ENCODE peak calls at places on chromosomes 4 and X, in eight cellular contexts. E, S, D, T, G, J, P and B are unnamed samples.

GRCh38 chr4:173505924-173506779 is 23.9 kb downstream of the HAND2 start:
- DNase-seq in J (peak; percentile 61), T (peak; percentile 57), D (no peak), S (peak; percentile 81), G (peak; percentile 35), E (no peak), P (peak; percentile 31), B (no peak)

GRCh38 chrX:3950373-3950772 is 236.9 kb upstream of the PRKX start:
- DNase-seq in G (no peak), D (no peak), E (no peak), P (no peak), T (no peak), J (no peak), S (no peak), B (no peak)

GRCh38 chrX:70998402-70999027 is 67.6 kb upstream of the SLC7A3 start:
- DNase-seq in G (no peak), T (peak; percentile 33), J (peak; percentile 7), D (no peak), S (no peak), P (no peak), E (no peak), B (no peak)

GRCh38 chrX:22087158-22087557 is 55.0 kb downstream of the PHEX start:
- DNase-seq in E (no peak), D (no peak), S (no peak), J (no peak), P (no peak), T (no peak), G (no peak), B (no peak)

GRCh38 chr4:70759126-70759525 is 37.4 kb downstream of the RUFY3 start:
- DNase-seq in S (no peak), J (no peak), G (no peak), D (no peak), T (peak; percentile 20), E (no peak), P (no peak), B (no peak)

GRCh38 chrX:119828446-119828845 is 24.3 kb downstream of the UPF3B start:
- DNase-seq in D (no peak), P (no peak), S (no peak), E (no peak), T (no peak), G (no peak), J (no peak), B (no peak)

GRCh38 chrX:112941209-112941788 is 100.7 kb upstream of the AMOT start:
- DNase-seq in D (no peak), T (no peak), E (no peak), S (no peak), J (no peak), G (no peak), P (no peak), B (no peak)

GRCh38 chr4:38782452-38783108 is at the start of gene TLR10:
- DNase-seq in J (peak; percentile 39), E (peak; percentile 16), S (no peak), P (peak; percentile 25), G (no peak), T (peak; percentile 58), D (peak; percentile 11), B (no peak)

GRCh38 chr4:4995103-4995761 is 24.0 kb downstream of the CYTL1 start:
- DNase-seq in S (peak; percentile 77), E (peak; percentile 23), T (peak; percentile 70), P (peak; percentile 5), J (peak; percentile 56), D (no peak), G (no peak), B (no peak)

GRCh38 chr4:149790172-149790907 is 25.3 kb downstream of the IQCM start:
- DNase-seq in S (no peak), D (no peak), J (no peak), E (no peak), G (no peak), P (no peak), T (no peak), B (peak; percentile 45)

GRCh38 chr4:36427696-36428095 is 146.3 kb downstream of the DTHD1 start:
- DNase-seq in D (no peak), J (no peak), E (no peak), P (no peak), G (no peak), T (no peak), S (no peak), B (no peak)

GRCh38 chr4:187504974-187505797 is 490.4 kb upstream of the ZFP42 start:
- DNase-seq in D (no peak), G (no peak), P (no peak), J (no peak), E (no peak), S (no peak), T (no peak), B (no peak)

GRCh38 chrX:150482537-150483217 is 85.7 kb upstream of the MTM1 start:
- DNase-seq in J (peak; percentile 44), T (peak; percentile 64), E (peak; percentile 11), P (no peak), G (no peak), D (no peak), S (no peak), B (peak; percentile 10)

GRCh38 chr4:15400911-15401671 is 26.7 kb upstream of the C1QTNF7 start:
- DNase-seq in P (peak; percentile 7), D (no peak), G (no peak), S (peak; percentile 89), J (peak; percentile 42), T (peak; percentile 3), E (peak; percentile 32), B (peak; percentile 76)

GRCh38 chr4:76208005-76208765 is 5.4 kb downstream of the SCARB2 start:
- DNase-seq in T (peak; percentile 97), S (peak; percentile 89), J (no peak), E (peak; percentile 80), G (no peak), D (no peak), P (no peak), B (peak; percentile 66)

GRCh38 chr4:150514709-150515108 is 67.2 kb upstream of the MAB21L2 start:
- DNase-seq in T (no peak), S (no peak), J (no peak), D (no peak), E (no peak), G (no peak), P (no peak), B (no peak)

GRCh38 chrX:66632986-66633385 is 5.9 kb downstream of the EDA2R start:
- DNase-seq in S (no peak), E (no peak), T (peak; percentile 28), P (no peak), G (no peak), D (no peak), J (no peak), B (no peak)

GRCh38 chr4:89588366-89588765 is 248.6 kb downstream of the SNCA start:
- DNase-seq in P (no peak), G (no peak), D (no peak), J (no peak), T (no peak), E (no peak), S (no peak), B (no peak)

GRCh38 chrX:45515262-45516215 is 314.9 kb upstream of the DIPK2B start:
- DNase-seq in P (no peak), J (peak; percentile 20), E (peak; percentile 80), D (no peak), T (peak; percentile 87), S (no peak), G (no peak), B (peak; percentile 93)

GRCh38 chr4:6019316-6020263 is 1.4 kb upstream of the C4orf50 start:
- DNase-seq in G (no peak), T (peak; percentile 55), S (no peak), J (peak; percentile 35), D (no peak), E (peak; percentile 2), P (peak; percentile 25), B (no peak)

GRCh38 chr4:81470456-81471327 is 1.0 kb downstream of the RASGEF1B start:
- DNase-seq in S (peak; percentile 72), D (peak; percentile 5), T (peak; percentile 3), G (no peak), E (no peak), P (peak; percentile 24), J (peak; percentile 51), B (no peak)

GRCh38 chr4:104860227-104861123 is 286.2 kb upstream of the TET2 start:
- DNase-seq in S (no peak), T (peak; percentile 65), J (peak; percentile 54), D (no peak), P (peak; percentile 20), E (peak; percentile 30), G (peak; percentile 15), B (peak; percentile 10)

GRCh38 chr4:106986486-106986885 is 49.6 kb downstream of the DKK2 start:
- DNase-seq in P (no peak), G (no peak), D (no peak), E (no peak), T (no peak), S (no peak), J (no peak), B (peak; percentile 66)